ENCODE peak calls at places on chromosomes 1 and 21, in four cellular contexts. X, M, I and E are unnamed samples.

GRCh38 chr1:220235462-220235861 is 36.8 kb downstream of the RAB3GAP2 start:
- DNase-seq in X (no peak), M (peak; percentile 54), I (no peak), E (no peak)

GRCh38 chr1:58084266-58084665 is 462.3 kb downstream of the OMA1 start:
- DNase-seq in M (no peak), X (peak; percentile 9), I (no peak), E (no peak)

GRCh38 chr1:78045850-78046778 is at the start of gene GIPC2:
- DNase-seq in M (no peak), X (no peak), I (peak; percentile 43), E (no peak)

GRCh38 chr1:26177182-26177684 is at the start of gene CNKSR1:
- DNase-seq in I (no peak), X (no peak), M (no peak), E (no peak)

GRCh38 chr1:155006601-155007101 is 4.0 kb downstream of the ZBTB7B start:
- DNase-seq in X (no peak), M (peak; percentile 2), I (no peak), E (no peak)

GRCh38 chr1:27137022-27137542 is 17.8 kb downstream of the SLC9A1 start:
- DNase-seq in I (no peak), X (no peak), M (no peak), E (no peak)

GRCh38 chr1:61005572-61006386 is 76.6 kb upstream of the NFIA start:
- DNase-seq in X (no peak), M (no peak), I (no peak), E (no peak)

GRCh38 chr1:101567582-101568189 is 330.9 kb downstream of the S1PR1 start:
- DNase-seq in I (peak; percentile 11), M (peak; percentile 44), X (peak; percentile 35), E (no peak)

GRCh38 chr1:207327994-207328393 is 6.5 kb downstream of the CD55 start:
- DNase-seq in X (no peak), M (no peak), I (peak; percentile 77), E (no peak)

GRCh38 chr1:31182352-31182751 is 57.3 kb downstream of the NKAIN1 start:
- DNase-seq in I (peak; percentile 90), M (peak; percentile 81), X (peak; percentile 89), E (peak; percentile 93)

GRCh38 chr21:31915566-31915965 is 42.7 kb downstream of the HUNK start:
- DNase-seq in I (no peak), M (no peak), X (no peak), E (no peak)

GRCh38 chr1:222357252-222357651 is 190.7 kb downstream of the HHIPL2 start:
- DNase-seq in X (no peak), M (no peak), I (no peak), E (no peak)

GRCh38 chr1:67610450-67610849 is 74.6 kb upstream of the GADD45A start:
- DNase-seq in X (no peak), I (no peak), M (no peak), E (no peak)

GRCh38 chr1:226883630-226884029 is 13.2 kb downstream of the PSEN2 start:
- DNase-seq in I (no peak), M (no peak), X (no peak), E (no peak)

GRCh38 chr1:6867688-6868370 is 82.6 kb downstream of the CAMTA1 start:
- DNase-seq in X (no peak), I (no peak), M (no peak), E (no peak)

GRCh38 chr1:245752551-245752950 is 597.8 kb downstream of the KIF26B start:
- DNase-seq in X (no peak), I (no peak), M (no peak), E (no peak)

GRCh38 chr1:230354005-230354404 is 72.1 kb downstream of the PGBD5 start:
- DNase-seq in I (no peak), M (no peak), X (no peak), E (no peak)

GRCh38 chr21:39187141-39187540 is 3.9 kb upstream of the PSMG1 start:
- DNase-seq in I (no peak), X (no peak), M (no peak), E (no peak)

GRCh38 chr1:114024049-114024448 is 44.8 kb downstream of the OLFML3 start:
- DNase-seq in I (peak; percentile 13), M (no peak), X (no peak), E (no peak)